ENCODE peak calls at places on chromosomes 11 and 22, in four cellular contexts. B is K562, X is GM12878, E is HepG2. D is an unnamed sample.

GRCh38 chr11:2990617-2991476 is 1.3 kb downstream of the NAP1L4 start:
- DNase-seq in B (peak), X (no peak), E (peak), D (no peak)

GRCh38 chr22:19821523-19822300 is 33.0 kb downstream of the GNB1L start:
- DNase-seq in B (no peak), X (no peak), E (no peak), D (no peak)

GRCh38 chr11:8584511-8584910 is 9.5 kb downstream of the STK33 start:
- DNase-seq in B (no peak), X (no peak), E (peak), D (no peak)

GRCh38 chr11:114291847-114292680 is 4.1 kb upstream of the NNMT start:
- DNase-seq in B (no peak), X (no peak), E (no peak), D (no peak)

GRCh38 chr11:130555251-130555841 is 106.9 kb downstream of the ADAMTS15 start:
- DNase-seq in B (no peak), X (no peak), E (no peak), D (no peak)

GRCh38 chr11:94876222-94876621 is 97.1 kb downstream of the CWC15 start:
- DNase-seq in B (no peak), X (no peak), E (no peak), D (no peak)

GRCh38 chr11:115111066-115111465 is 393.1 kb downstream of the CADM1 start:
- DNase-seq in B (no peak), X (no peak), E (no peak), D (no peak)

GRCh38 chr11:117180020-117180419 is 1.5 kb downstream of the SIDT2 start:
- DNase-seq in B (no peak), X (no peak), E (no peak), D (no peak)

GRCh38 chr22:46078241-46079092 is 71.9 kb upstream of the PPARA start:
- DNase-seq in B (no peak), X (no peak), E (no peak), D (peak)

GRCh38 chr22:44705022-44705297 is 3.0 kb downstream of the PRR5 start:
- DNase-seq in B (no peak), X (no peak), E (no peak), D (no peak)

GRCh38 chr22:49306632-49306975 is 521.1 kb downstream of the BRD1 start:
- DNase-seq in B (no peak), X (no peak), E (no peak), D (no peak)

GRCh38 chr22:46942816-46943783 is 180.7 kb downstream of the TBC1D22A start:
- DNase-seq in B (no peak), X (no peak), E (no peak), D (no peak)

GRCh38 chr11:13249992-13250391 is 27.6 kb upstream of the BMAL1 start:
- DNase-seq in B (no peak), X (no peak), E (no peak), D (peak)

GRCh38 chr22:32958021-32958420 is 100.2 kb downstream of the SYN3 start:
- DNase-seq in B (no peak), X (no peak), E (no peak), D (no peak)

GRCh38 chr11:117597083-117597482 is 199.9 kb downstream of the DSCAML1 start:
- DNase-seq in B (peak), X (no peak), E (peak), D (peak)

GRCh38 chr11:106482920-106483761 is 405.7 kb downstream of the AASDHPPT start:
- DNase-seq in B (no peak), X (no peak), E (peak), D (no peak)

GRCh38 chr11:84763931-84764330 is 863.2 kb downstream of the DLG2 start:
- DNase-seq in B (no peak), X (no peak), E (no peak), D (no peak)

GRCh38 chr22:47292546-47293320 is 530.3 kb downstream of the TBC1D22A start:
- DNase-seq in B (no peak), X (no peak), E (no peak), D (no peak)

DNA sequence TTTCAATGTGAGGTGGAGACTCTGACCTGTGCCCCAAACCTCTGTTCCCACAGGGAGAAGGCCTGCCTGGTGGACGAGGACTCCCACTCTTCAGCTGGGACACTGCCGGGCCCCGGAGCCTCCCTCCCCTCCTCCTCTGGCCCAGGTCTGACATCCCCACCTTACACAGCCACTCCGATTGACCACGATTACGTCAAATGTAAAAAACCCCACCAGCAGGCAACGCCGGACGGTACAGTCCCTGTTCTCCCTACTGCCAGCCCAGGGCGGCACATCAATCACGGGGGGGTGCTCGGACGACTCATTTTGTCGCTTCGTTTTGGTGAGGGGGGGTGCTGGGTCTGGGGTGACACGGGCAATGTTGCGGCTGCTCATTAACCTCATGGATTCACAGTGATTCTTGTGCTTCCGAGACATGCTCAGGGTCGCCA is 83.3 kb upstream of the SUSD2 start:
- DNase-seq in B (no peak), X (no peak), E (no peak), D (no peak)
- TF ChIP-seq NR2C2 in B (no peak), X (no peak), E (no peak), D (no peak)

DNA sequence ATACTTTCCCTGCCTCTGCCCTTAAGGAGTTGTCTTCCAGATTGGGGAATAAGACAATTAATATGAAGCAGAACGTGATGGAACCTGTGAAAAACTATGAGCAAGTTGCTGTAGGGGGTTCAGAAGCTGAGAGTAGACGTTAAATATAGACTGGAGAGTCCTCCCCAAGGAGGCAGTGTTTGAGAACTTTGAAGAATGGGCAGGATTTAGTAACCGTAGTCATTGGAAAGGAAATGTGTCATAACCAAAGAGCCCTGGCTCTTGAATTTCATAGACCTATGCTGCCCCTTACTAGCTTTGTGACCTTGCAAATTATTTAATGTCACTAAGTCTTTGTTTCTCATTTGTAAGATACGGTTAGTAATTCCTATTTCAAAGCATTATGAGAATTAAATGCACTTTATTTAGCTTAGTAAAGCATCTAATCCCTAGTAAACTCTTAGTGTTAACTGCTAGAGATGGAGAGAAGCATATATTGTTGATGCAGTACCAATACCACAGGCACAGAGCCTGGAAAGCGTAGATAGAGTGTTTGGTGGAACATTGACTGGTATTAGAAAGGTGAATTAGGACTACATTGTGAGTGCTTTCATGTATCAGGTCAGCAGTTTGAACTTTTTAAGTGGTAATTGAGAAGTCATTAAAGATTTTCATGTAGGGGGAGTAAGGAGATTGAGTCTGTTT is 54.1 kb downstream of the MCAM start:
- DNase-seq in B (peak), X (peak), E (no peak), D (no peak)
- TF ChIP-seq ESRRA in B (no peak), X (no peak), E (no peak), D (no peak)

GRCh38 chr11:66843776-66844495 is 695 bp downstream of the RCE1 start:
- DNase-seq in B (no peak), X (no peak), E (peak), D (no peak)
- TF ChIP-seq NR2C2 in B (no peak), X (no peak), E (no peak), D (no peak)

GRCh38 chr11:36492724-36493304 is 17.3 kb downstream of the TRAF6 start:
- DNase-seq in B (peak), X (no peak), E (peak), D (no peak)
- TF ChIP-seq ESRRA in B (no peak), X (no peak), E (no peak), D (no peak)

DNA sequence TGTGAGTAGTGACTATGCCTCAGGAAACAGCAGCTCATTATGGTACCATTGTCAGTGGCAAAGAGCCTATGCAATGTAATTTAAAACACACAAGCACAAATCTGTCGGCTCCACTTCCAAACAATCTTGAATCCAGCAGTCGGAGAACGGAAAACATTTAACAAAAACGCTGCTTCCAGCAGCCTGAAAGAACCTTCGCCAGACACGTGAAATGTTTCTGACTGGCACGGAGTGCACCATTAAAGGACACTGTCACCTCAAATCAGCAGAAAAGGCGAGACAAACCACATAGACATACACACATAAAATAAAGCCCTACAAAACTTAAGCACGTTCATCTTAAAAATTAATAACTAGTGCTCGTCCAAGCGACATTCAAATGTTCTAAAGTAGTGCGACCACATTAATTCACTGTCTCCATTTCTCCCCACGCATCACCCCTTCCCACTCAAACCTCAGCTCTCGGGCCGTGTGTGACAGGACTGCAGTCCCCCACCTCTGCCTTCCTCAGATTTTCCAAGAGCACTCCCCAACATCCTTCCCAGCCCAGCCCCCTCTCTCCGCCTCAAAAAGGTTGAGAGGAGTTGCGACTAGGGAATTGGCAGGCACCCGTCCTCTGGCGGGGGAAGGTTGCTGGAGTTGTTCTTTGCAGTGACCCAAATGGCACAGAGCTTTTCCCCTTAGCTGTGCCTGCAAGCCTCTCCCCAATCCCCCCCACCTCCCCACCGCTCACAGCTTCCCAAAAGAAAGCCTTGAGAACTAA is 638 bp downstream of the RAB30 start:
- DNase-seq in B (peak), X (no peak), E (no peak), D (peak)
- TF ChIP-seq NR2C2 in B (no peak), X (no peak), E (no peak), D (no peak)

DNA sequence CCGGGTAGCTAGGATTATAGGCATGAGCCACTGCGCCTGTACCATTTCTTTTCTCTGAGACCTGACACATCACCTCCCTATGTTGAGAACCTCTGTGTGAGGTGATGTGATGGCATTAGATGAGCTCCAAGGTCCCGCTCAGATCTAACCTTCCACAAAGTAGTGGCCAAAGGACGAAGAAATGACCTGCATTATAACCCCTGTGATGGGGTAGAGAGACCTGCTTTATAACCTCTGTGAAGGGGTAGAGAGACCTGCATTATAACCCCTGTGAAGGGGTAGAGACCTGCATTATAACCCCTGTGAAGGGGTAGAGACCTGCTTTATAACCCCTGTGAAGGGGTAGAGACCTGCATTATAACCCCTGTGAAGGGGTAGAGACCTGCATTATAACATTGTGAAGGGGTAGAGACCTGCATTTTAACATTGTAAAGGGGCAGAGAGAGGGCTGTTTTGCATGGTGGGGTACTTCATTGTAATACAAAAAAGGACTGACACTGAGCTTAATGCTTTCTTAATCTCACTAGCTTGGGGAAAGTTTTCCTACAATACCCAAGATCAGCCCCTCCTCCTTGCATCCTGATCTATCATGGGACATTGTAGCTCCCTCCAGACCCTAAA is 8.5 kb downstream of the MIEF1 start:
- DNase-seq in B (no peak), X (no peak), E (no peak), D (no peak)
- TF ChIP-seq ESRRA in B (no peak), X (no peak), E (no peak), D (no peak)

GRCh38 chr11:103648054-103648453 is 388.4 kb upstream of the DDI1 start:
- DNase-seq in B (no peak), X (no peak), E (no peak), D (no peak)

GRCh38 chr11:103648670-103649400 is 387.6 kb upstream of the DDI1 start:
- DNase-seq in B (no peak), X (no peak), E (no peak), D (no peak)

GRCh38 chr11:103651341-103651998 is 385.0 kb upstream of the DDI1 start:
- DNase-seq in B (no peak), X (no peak), E (no peak), D (no peak)

GRCh38 chr11:103650330-103650729 is 386.1 kb upstream of the DDI1 start:
- DNase-seq in B (no peak), X (no peak), E (no peak), D (no peak)

DNA sequence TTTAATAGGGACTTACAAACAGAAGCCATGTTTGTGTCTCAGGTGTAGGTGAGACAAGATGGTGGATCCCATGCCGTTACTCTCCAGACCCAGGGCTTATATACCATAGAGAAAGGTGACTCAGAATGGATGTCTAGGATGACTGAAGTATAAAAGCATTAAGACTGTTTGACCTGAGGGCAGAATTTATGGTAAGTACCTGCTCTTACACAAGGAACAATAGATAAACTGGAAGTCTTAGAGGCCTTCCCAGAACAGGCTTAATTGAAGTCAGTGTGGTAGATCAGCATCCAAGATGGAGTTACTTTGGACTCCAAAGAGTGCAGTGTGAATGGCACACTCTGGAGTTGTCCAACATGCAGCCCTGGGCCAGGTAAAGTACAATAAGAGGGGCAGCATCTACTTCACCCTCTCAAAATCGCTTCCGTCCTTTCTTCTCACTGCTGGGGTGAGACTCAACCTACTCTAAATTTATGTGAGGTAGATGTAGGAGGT is 387.0 kb upstream of the DDI1 start:
- DNase-seq in B (no peak), X (no peak), E (no peak), D (no peak)
- TF ChIP-seq NR2C2 in B (no peak), X (no peak), E (no peak), D (no peak)

GRCh38 chr11:65887723-65888162 is 528 bp downstream of the FIBP start:
- DNase-seq in B (no peak), X (no peak), E (no peak), D (no peak)
- TF ChIP-seq ESRRA in B (no peak), X (no peak), E (peak), D (no peak)

D was measured in WTC11.